ENCODE peak calls at places on chromosome 4, in seven cellular contexts. One of them, this sample, is unnamed.

GRCh38 chr4:7392438-7393374 is 42.0 kb downstream of the PSAPL1 start:
- DNase-seq in stimulated activated CD4-positive, alpha-beta T cell treated with anti-CD3 and anti-CD28 coated beads, Interleukin-1b, Interleukin-23, amount 100 ng/mL, for 48 hours: no peak
- DNase-seq in NCI-H345: no peak
- DNase-seq in amygdala: no peak
- DNase-seq in effector CD4-positive, alpha-beta T cell: no peak
- DNase-seq in CD8-positive, alpha-beta memory T cell: no peak
- DNase-seq in colonic mucosa: no peak
- DNase-seq in this sample: no peak

GRCh38 chr4:23805381-23805780 is 84.5 kb downstream of the PPARGC1A start:
- DNase-seq in amygdala: no peak
- DNase-seq in stimulated activated CD4-positive, alpha-beta T cell treated with anti-CD3 and anti-CD28 coated beads, Interleukin-1b, Interleukin-23, amount 100 ng/mL, for 48 hours: no peak
- DNase-seq in NCI-H345: no peak
- DNase-seq in CD8-positive, alpha-beta memory T cell: no peak
- DNase-seq in colonic mucosa: no peak
- DNase-seq in effector CD4-positive, alpha-beta T cell: no peak
- DNase-seq in this sample: no peak

GRCh38 chr4:39636786-39637185 is 1.9 kb downstream of the SMIM14 start:
- DNase-seq in NCI-H345: no peak
- DNase-seq in CD8-positive, alpha-beta memory T cell: no peak
- DNase-seq in amygdala: no peak
- DNase-seq in colonic mucosa: no peak
- DNase-seq in stimulated activated CD4-positive, alpha-beta T cell treated with anti-CD3 and anti-CD28 coated beads, Interleukin-1b, Interleukin-23, amount 100 ng/mL, for 48 hours: no peak
- DNase-seq in effector CD4-positive, alpha-beta T cell: no peak
- DNase-seq in this sample: peak; percentile 3

GRCh38 chr4:46329118-46329976 is 60.6 kb downstream of the GABRA2 start:
- DNase-seq in amygdala: peak; percentile 14
- DNase-seq in CD8-positive, alpha-beta memory T cell: no peak
- DNase-seq in NCI-H345: no peak
- DNase-seq in effector CD4-positive, alpha-beta T cell: no peak
- DNase-seq in stimulated activated CD4-positive, alpha-beta T cell treated with anti-CD3 and anti-CD28 coated beads, Interleukin-1b, Interleukin-23, amount 100 ng/mL, for 48 hours: no peak
- DNase-seq in colonic mucosa: peak; percentile 33
- DNase-seq in this sample: no peak

GRCh38 chr4:113050837-113051236 is 1.4 kb downstream of the ANK2 start:
- DNase-seq in effector CD4-positive, alpha-beta T cell: no peak
- DNase-seq in colonic mucosa: no peak
- DNase-seq in NCI-H345: no peak
- DNase-seq in stimulated activated CD4-positive, alpha-beta T cell treated with anti-CD3 and anti-CD28 coated beads, Interleukin-1b, Interleukin-23, amount 100 ng/mL, for 48 hours: no peak
- DNase-seq in amygdala: no peak
- DNase-seq in CD8-positive, alpha-beta memory T cell: no peak
- DNase-seq in this sample: no peak

GRCh38 chr4:41060352-41061318 is 153.7 kb downstream of the APBB2 start:
- DNase-seq in colonic mucosa: no peak
- DNase-seq in stimulated activated CD4-positive, alpha-beta T cell treated with anti-CD3 and anti-CD28 coated beads, Interleukin-1b, Interleukin-23, amount 100 ng/mL, for 48 hours: no peak
- DNase-seq in NCI-H345: no peak
- DNase-seq in amygdala: no peak
- DNase-seq in effector CD4-positive, alpha-beta T cell: no peak
- DNase-seq in CD8-positive, alpha-beta memory T cell: no peak
- DNase-seq in this sample: no peak

GRCh38 chr4:56405016-56405415 is 17.7 kb upstream of the AASDH start:
- DNase-seq in stimulated activated CD4-positive, alpha-beta T cell treated with anti-CD3 and anti-CD28 coated beads, Interleukin-1b, Interleukin-23, amount 100 ng/mL, for 48 hours: no peak
- DNase-seq in amygdala: no peak
- DNase-seq in colonic mucosa: no peak
- DNase-seq in effector CD4-positive, alpha-beta T cell: no peak
- DNase-seq in CD8-positive, alpha-beta memory T cell: no peak
- DNase-seq in NCI-H345: no peak
- DNase-seq in this sample: no peak

GRCh38 chr4:4339504-4340085 is 47.3 kb upstream of the NSG1 start:
- DNase-seq in colonic mucosa: no peak
- DNase-seq in stimulated activated CD4-positive, alpha-beta T cell treated with anti-CD3 and anti-CD28 coated beads, Interleukin-1b, Interleukin-23, amount 100 ng/mL, for 48 hours: no peak
- DNase-seq in amygdala: no peak
- DNase-seq in NCI-H345: no peak
- DNase-seq in effector CD4-positive, alpha-beta T cell: no peak
- DNase-seq in CD8-positive, alpha-beta memory T cell: no peak
- DNase-seq in this sample: no peak

GRCh38 chr4:70925899-70926635 is 23.9 kb downstream of the MOB1B start:
- DNase-seq in effector CD4-positive, alpha-beta T cell: no peak
- DNase-seq in colonic mucosa: no peak
- DNase-seq in NCI-H345: no peak
- DNase-seq in CD8-positive, alpha-beta memory T cell: no peak
- DNase-seq in stimulated activated CD4-positive, alpha-beta T cell treated with anti-CD3 and anti-CD28 coated beads, Interleukin-1b, Interleukin-23, amount 100 ng/mL, for 48 hours: no peak
- DNase-seq in amygdala: no peak
- DNase-seq in this sample: no peak

GRCh38 chr4:123444298-123444731 is 47.7 kb downstream of the SPRY1 start:
- DNase-seq in stimulated activated CD4-positive, alpha-beta T cell treated with anti-CD3 and anti-CD28 coated beads, Interleukin-1b, Interleukin-23, amount 100 ng/mL, for 48 hours: peak; percentile 18
- DNase-seq in effector CD4-positive, alpha-beta T cell: no peak
- DNase-seq in colonic mucosa: peak; percentile 63
- DNase-seq in amygdala: peak; percentile 6
- DNase-seq in NCI-H345: no peak
- DNase-seq in CD8-positive, alpha-beta memory T cell: no peak
- DNase-seq in this sample: peak; percentile 43

GRCh38 chr4:150327262-150327780 is 249.1 kb downstream of the DCLK2 start:
- DNase-seq in stimulated activated CD4-positive, alpha-beta T cell treated with anti-CD3 and anti-CD28 coated beads, Interleukin-1b, Interleukin-23, amount 100 ng/mL, for 48 hours: no peak
- DNase-seq in effector CD4-positive, alpha-beta T cell: no peak
- DNase-seq in NCI-H345: no peak
- DNase-seq in amygdala: no peak
- DNase-seq in colonic mucosa: no peak
- DNase-seq in CD8-positive, alpha-beta memory T cell: no peak
- DNase-seq in this sample: no peak

GRCh38 chr4:48337726-48338125 is 3.6 kb upstream of the SLAIN2 start:
- DNase-seq in effector CD4-positive, alpha-beta T cell: no peak
- DNase-seq in colonic mucosa: no peak
- DNase-seq in CD8-positive, alpha-beta memory T cell: no peak
- DNase-seq in amygdala: no peak
- DNase-seq in stimulated activated CD4-positive, alpha-beta T cell treated with anti-CD3 and anti-CD28 coated beads, Interleukin-1b, Interleukin-23, amount 100 ng/mL, for 48 hours: no peak
- DNase-seq in NCI-H345: no peak
- DNase-seq in this sample: no peak

GRCh38 chr4:109332926-109333464 is 30.5 kb upstream of the COL25A1 start:
- DNase-seq in effector CD4-positive, alpha-beta T cell: no peak
- DNase-seq in NCI-H345: no peak
- DNase-seq in amygdala: no peak
- DNase-seq in colonic mucosa: no peak
- DNase-seq in stimulated activated CD4-positive, alpha-beta T cell treated with anti-CD3 and anti-CD28 coated beads, Interleukin-1b, Interleukin-23, amount 100 ng/mL, for 48 hours: peak; percentile 22
- DNase-seq in CD8-positive, alpha-beta memory T cell: no peak
- DNase-seq in this sample: no peak

GRCh38 chr4:71944956-71945355 is 86.8 kb upstream of the NPFFR2 start:
- DNase-seq in amygdala: no peak
- DNase-seq in CD8-positive, alpha-beta memory T cell: no peak
- DNase-seq in effector CD4-positive, alpha-beta T cell: no peak
- DNase-seq in colonic mucosa: no peak
- DNase-seq in stimulated activated CD4-positive, alpha-beta T cell treated with anti-CD3 and anti-CD28 coated beads, Interleukin-1b, Interleukin-23, amount 100 ng/mL, for 48 hours: no peak
- DNase-seq in NCI-H345: no peak
- DNase-seq in this sample: no peak

GRCh38 chr4:4631150-4631549 is 89.3 kb upstream of the STX18 start:
- DNase-seq in colonic mucosa: no peak
- DNase-seq in amygdala: no peak
- DNase-seq in NCI-H345: no peak
- DNase-seq in effector CD4-positive, alpha-beta T cell: no peak
- DNase-seq in CD8-positive, alpha-beta memory T cell: no peak
- DNase-seq in stimulated activated CD4-positive, alpha-beta T cell treated with anti-CD3 and anti-CD28 coated beads, Interleukin-1b, Interleukin-23, amount 100 ng/mL, for 48 hours: no peak
- DNase-seq in this sample: no peak

GRCh38 chr4:87093443-87094123 is 126.8 kb downstream of the KLHL8 start:
- DNase-seq in CD8-positive, alpha-beta memory T cell: no peak
- DNase-seq in NCI-H345: peak; percentile 46
- DNase-seq in amygdala: peak; percentile 31
- DNase-seq in stimulated activated CD4-positive, alpha-beta T cell treated with anti-CD3 and anti-CD28 coated beads, Interleukin-1b, Interleukin-23, amount 100 ng/mL, for 48 hours: peak; percentile 45
- DNase-seq in colonic mucosa: peak; percentile 48
- DNase-seq in effector CD4-positive, alpha-beta T cell: peak; percentile 25
- DNase-seq in this sample: peak; percentile 62

GRCh38 chr4:113957961-113958360 is 21.5 kb downstream of the ARSJ start:
- DNase-seq in stimulated activated CD4-positive, alpha-beta T cell treated with anti-CD3 and anti-CD28 coated beads, Interleukin-1b, Interleukin-23, amount 100 ng/mL, for 48 hours: no peak
- DNase-seq in CD8-positive, alpha-beta memory T cell: no peak
- DNase-seq in colonic mucosa: no peak
- DNase-seq in NCI-H345: no peak
- DNase-seq in amygdala: no peak
- DNase-seq in effector CD4-positive, alpha-beta T cell: no peak
- DNase-seq in this sample: no peak

GRCh38 chr4:159855731-159856130 is 752.9 kb downstream of the RAPGEF2 start:
- DNase-seq in NCI-H345: no peak
- DNase-seq in colonic mucosa: no peak
- DNase-seq in stimulated activated CD4-positive, alpha-beta T cell treated with anti-CD3 and anti-CD28 coated beads, Interleukin-1b, Interleukin-23, amount 100 ng/mL, for 48 hours: no peak
- DNase-seq in amygdala: no peak
- DNase-seq in CD8-positive, alpha-beta memory T cell: no peak
- DNase-seq in effector CD4-positive, alpha-beta T cell: no peak
- DNase-seq in this sample: no peak

GRCh38 chr4:10107111-10108091 is 9.2 kb downstream of the WDR1 start:
- DNase-seq in NCI-H345: no peak
- DNase-seq in CD8-positive, alpha-beta memory T cell: no peak
- DNase-seq in colonic mucosa: no peak
- DNase-seq in stimulated activated CD4-positive, alpha-beta T cell treated with anti-CD3 and anti-CD28 coated beads, Interleukin-1b, Interleukin-23, amount 100 ng/mL, for 48 hours: no peak
- DNase-seq in effector CD4-positive, alpha-beta T cell: no peak
- DNase-seq in amygdala: no peak
- DNase-seq in this sample: no peak